ENCODE peak calls at places on chromosome 12, in five cellular contexts. One of them, this sample, is unnamed.

GRCh38 chr12:32906407-32907165 is 10.0 kb upstream of the PKP2 start:
- DNase-seq in activated gamma-delta T cell: no peak
- DNase-seq in HTR-8/SVneo: no peak
- DNase-seq in amniotic epithelial cell: no peak
- DNase-seq in choroid plexus epithelial cell: no peak
- DNase-seq in this sample: no peak

GRCh38 chr12:112995008-112995407 is 16.7 kb downstream of the OAS2 start:
- DNase-seq in activated gamma-delta T cell: no peak
- DNase-seq in HTR-8/SVneo: no peak
- DNase-seq in amniotic epithelial cell: no peak
- DNase-seq in choroid plexus epithelial cell: no peak
- DNase-seq in this sample: no peak

GRCh38 chr12:72673853-72674252 is 401.7 kb downstream of the TRHDE start:
- DNase-seq in activated gamma-delta T cell: no peak
- DNase-seq in HTR-8/SVneo: no peak
- DNase-seq in amniotic epithelial cell: no peak
- DNase-seq in choroid plexus epithelial cell: no peak
- DNase-seq in this sample: no peak

GRCh38 chr12:14849664-14850063 is 6.3 kb upstream of the ART4 start:
- DNase-seq in activated gamma-delta T cell: no peak
- DNase-seq in HTR-8/SVneo: no peak
- DNase-seq in amniotic epithelial cell: no peak
- DNase-seq in choroid plexus epithelial cell: peak; percentile 52
- DNase-seq in this sample: no peak

GRCh38 chr12:39490500-39491276 is 47.8 kb upstream of the KIF21A start:
- DNase-seq in activated gamma-delta T cell: no peak
- DNase-seq in HTR-8/SVneo: no peak
- DNase-seq in amniotic epithelial cell: peak; percentile 81
- DNase-seq in choroid plexus epithelial cell: peak; percentile 56
- DNase-seq in this sample: no peak

GRCh38 chr12:55824726-55825125 is 4.7 kb downstream of the DNAJC14 start:
- DNase-seq in activated gamma-delta T cell: no peak
- DNase-seq in HTR-8/SVneo: no peak
- DNase-seq in amniotic epithelial cell: no peak
- DNase-seq in choroid plexus epithelial cell: no peak
- DNase-seq in this sample: peak; percentile 13

GRCh38 chr12:54370218-54370730 is 6.0 kb upstream of the GPR84 start:
- DNase-seq in activated gamma-delta T cell: no peak
- DNase-seq in HTR-8/SVneo: peak; percentile 82
- DNase-seq in amniotic epithelial cell: peak; percentile 65
- DNase-seq in choroid plexus epithelial cell: peak; percentile 79
- DNase-seq in this sample: peak; percentile 91

GRCh38 chr12:55929306-55929791 is 1.6 kb upstream of the DGKA start:
- DNase-seq in activated gamma-delta T cell: peak; percentile 51
- DNase-seq in HTR-8/SVneo: no peak
- DNase-seq in amniotic epithelial cell: no peak
- DNase-seq in choroid plexus epithelial cell: no peak
- DNase-seq in this sample: no peak

GRCh38 chr12:24899503-24900098 is 49.3 kb downstream of the BCAT1 start:
- DNase-seq in activated gamma-delta T cell: no peak
- DNase-seq in HTR-8/SVneo: no peak
- DNase-seq in amniotic epithelial cell: no peak
- DNase-seq in choroid plexus epithelial cell: no peak
- DNase-seq in this sample: no peak

GRCh38 chr12:53097207-53097563 is 282 bp upstream of the IGFBP6 start:
- DNase-seq in activated gamma-delta T cell: no peak
- DNase-seq in HTR-8/SVneo: peak; percentile 45
- DNase-seq in amniotic epithelial cell: no peak
- DNase-seq in choroid plexus epithelial cell: peak; percentile 10
- DNase-seq in this sample: no peak

GRCh38 chr12:75766263-75767160 is 255.1 kb upstream of the KRR1 start:
- DNase-seq in activated gamma-delta T cell: no peak
- DNase-seq in HTR-8/SVneo: peak; percentile 26
- DNase-seq in amniotic epithelial cell: peak; percentile 67
- DNase-seq in choroid plexus epithelial cell: peak; percentile 55
- DNase-seq in this sample: no peak

GRCh38 chr12:89680409-89680808 is 28.2 kb downstream of the ATP2B1 start:
- DNase-seq in activated gamma-delta T cell: no peak
- DNase-seq in HTR-8/SVneo: no peak
- DNase-seq in amniotic epithelial cell: no peak
- DNase-seq in choroid plexus epithelial cell: no peak
- DNase-seq in this sample: no peak

GRCh38 chr12:42617622-42618021 is 28.1 kb upstream of the PRICKLE1 start:
- DNase-seq in activated gamma-delta T cell: no peak
- DNase-seq in HTR-8/SVneo: no peak
- DNase-seq in amniotic epithelial cell: peak; percentile 30
- DNase-seq in choroid plexus epithelial cell: peak; percentile 34
- DNase-seq in this sample: no peak

GRCh38 chr12:21751517-21751916 is 23.0 kb downstream of the KCNJ8 start:
- DNase-seq in activated gamma-delta T cell: no peak
- DNase-seq in HTR-8/SVneo: no peak
- DNase-seq in amniotic epithelial cell: peak; percentile 64
- DNase-seq in choroid plexus epithelial cell: peak; percentile 89
- DNase-seq in this sample: no peak

GRCh38 chr12:106924458-106924857 is 31.2 kb upstream of the TMEM263 start:
- DNase-seq in activated gamma-delta T cell: no peak
- DNase-seq in HTR-8/SVneo: no peak
- DNase-seq in amniotic epithelial cell: peak; percentile 14
- DNase-seq in choroid plexus epithelial cell: no peak
- DNase-seq in this sample: no peak

GRCh38 chr12:113439606-113440030 is 17.4 kb downstream of the SDSL start:
- DNase-seq in activated gamma-delta T cell: no peak
- DNase-seq in HTR-8/SVneo: peak; percentile 43
- DNase-seq in amniotic epithelial cell: peak; percentile 24
- DNase-seq in choroid plexus epithelial cell: peak; percentile 56
- DNase-seq in this sample: no peak

GRCh38 chr12:9115731-9116689 is at the start of gene A2M:
- DNase-seq in activated gamma-delta T cell: no peak
- DNase-seq in HTR-8/SVneo: no peak
- DNase-seq in amniotic epithelial cell: no peak
- DNase-seq in choroid plexus epithelial cell: peak; percentile 45
- DNase-seq in this sample: no peak

GRCh38 chr12:108667349-108667748 is 33.7 kb upstream of the SELPLG start:
- DNase-seq in activated gamma-delta T cell: no peak
- DNase-seq in HTR-8/SVneo: no peak
- DNase-seq in amniotic epithelial cell: no peak
- DNase-seq in choroid plexus epithelial cell: no peak
- DNase-seq in this sample: no peak

GRCh38 chr12:112524676-112525425 is 106.1 kb downstream of the PTPN11 start:
- DNase-seq in activated gamma-delta T cell: no peak
- DNase-seq in HTR-8/SVneo: peak; percentile 40
- DNase-seq in amniotic epithelial cell: peak; percentile 44
- DNase-seq in choroid plexus epithelial cell: peak; percentile 74
- DNase-seq in this sample: no peak

GRCh38 chr12:117279606-117280005 is 81.8 kb downstream of the NOS1 start:
- DNase-seq in activated gamma-delta T cell: no peak
- DNase-seq in HTR-8/SVneo: no peak
- DNase-seq in amniotic epithelial cell: no peak
- DNase-seq in choroid plexus epithelial cell: no peak
- DNase-seq in this sample: no peak

GRCh38 chr12:12439636-12440035 is 82.8 kb downstream of the BORCS5 start:
- DNase-seq in activated gamma-delta T cell: no peak
- DNase-seq in HTR-8/SVneo: peak; percentile 10
- DNase-seq in amniotic epithelial cell: peak; percentile 98
- DNase-seq in choroid plexus epithelial cell: peak; percentile 93
- DNase-seq in this sample: no peak

GRCh38 chr12:55685671-55686070 is 22.0 kb downstream of the ITGA7 start:
- DNase-seq in activated gamma-delta T cell: no peak
- DNase-seq in HTR-8/SVneo: no peak
- DNase-seq in amniotic epithelial cell: no peak
- DNase-seq in choroid plexus epithelial cell: no peak
- DNase-seq in this sample: no peak

GRCh38 chr12:31306871-31307270 is 19.1 kb downstream of the SINHCAF start:
- DNase-seq in activated gamma-delta T cell: no peak
- DNase-seq in HTR-8/SVneo: no peak
- DNase-seq in amniotic epithelial cell: peak; percentile 82
- DNase-seq in choroid plexus epithelial cell: no peak
- DNase-seq in this sample: no peak

GRCh38 chr12:16526693-16527092 is 79.3 kb downstream of the LMO3 start:
- DNase-seq in activated gamma-delta T cell: no peak
- DNase-seq in HTR-8/SVneo: no peak
- DNase-seq in amniotic epithelial cell: peak; percentile 83
- DNase-seq in choroid plexus epithelial cell: peak; percentile 72
- DNase-seq in this sample: no peak

GRCh38 chr12:57451233-57451778 is 3.8 kb upstream of the INHBE start:
- DNase-seq in activated gamma-delta T cell: no peak
- DNase-seq in HTR-8/SVneo: no peak
- DNase-seq in amniotic epithelial cell: peak; percentile 23
- DNase-seq in choroid plexus epithelial cell: no peak
- DNase-seq in this sample: no peak

GRCh38 chr12:71456316-71456715 is 16.7 kb downstream of the LGR5 start:
- DNase-seq in activated gamma-delta T cell: no peak
- DNase-seq in HTR-8/SVneo: no peak
- DNase-seq in amniotic epithelial cell: no peak
- DNase-seq in choroid plexus epithelial cell: no peak
- DNase-seq in this sample: no peak

GRCh38 chr12:58463050-58463449 is 457.3 kb downstream of the LRIG3 start:
- DNase-seq in activated gamma-delta T cell: no peak
- DNase-seq in HTR-8/SVneo: no peak
- DNase-seq in amniotic epithelial cell: no peak
- DNase-seq in choroid plexus epithelial cell: no peak
- DNase-seq in this sample: no peak

GRCh38 chr12:67477682-67478265 is 170.8 kb upstream of the DYRK2 start:
- DNase-seq in activated gamma-delta T cell: no peak
- DNase-seq in HTR-8/SVneo: no peak
- DNase-seq in amniotic epithelial cell: no peak
- DNase-seq in choroid plexus epithelial cell: no peak
- DNase-seq in this sample: no peak

GRCh38 chr12:112305951-112306350 is 76.3 kb downstream of the HECTD4 start:
- DNase-seq in activated gamma-delta T cell: no peak
- DNase-seq in HTR-8/SVneo: no peak
- DNase-seq in amniotic epithelial cell: no peak
- DNase-seq in choroid plexus epithelial cell: no peak
- DNase-seq in this sample: no peak

GRCh38 chr12:100372846-100373245 is 16.0 kb downstream of the SLC17A8 start:
- DNase-seq in activated gamma-delta T cell: no peak
- DNase-seq in HTR-8/SVneo: no peak
- DNase-seq in amniotic epithelial cell: no peak
- DNase-seq in choroid plexus epithelial cell: no peak
- DNase-seq in this sample: no peak

GRCh38 chr12:91367234-91367849 is 184.7 kb upstream of the DCN start:
- DNase-seq in activated gamma-delta T cell: no peak
- DNase-seq in HTR-8/SVneo: peak; percentile 15
- DNase-seq in amniotic epithelial cell: peak; percentile 24
- DNase-seq in choroid plexus epithelial cell: peak; percentile 49
- DNase-seq in this sample: no peak

GRCh38 chr12:106774808-106775524 is 484 bp downstream of the RIC8B start:
- DNase-seq in activated gamma-delta T cell: no peak
- DNase-seq in HTR-8/SVneo: no peak
- DNase-seq in amniotic epithelial cell: no peak
- DNase-seq in choroid plexus epithelial cell: no peak
- DNase-seq in this sample: no peak

GRCh38 chr12:45326358-45326971 is 110.6 kb downstream of the ANO6 start:
- DNase-seq in activated gamma-delta T cell: no peak
- DNase-seq in HTR-8/SVneo: no peak
- DNase-seq in amniotic epithelial cell: no peak
- DNase-seq in choroid plexus epithelial cell: no peak
- DNase-seq in this sample: no peak

GRCh38 chr12:113197518-113198077 is 12.1 kb downstream of the RITA1 start:
- DNase-seq in activated gamma-delta T cell: no peak
- DNase-seq in HTR-8/SVneo: no peak
- DNase-seq in amniotic epithelial cell: no peak
- DNase-seq in choroid plexus epithelial cell: no peak
- DNase-seq in this sample: no peak

GRCh38 chr12:91226951-91227350 is 44.3 kb upstream of the DCN start:
- DNase-seq in activated gamma-delta T cell: no peak
- DNase-seq in HTR-8/SVneo: no peak
- DNase-seq in amniotic epithelial cell: no peak
- DNase-seq in choroid plexus epithelial cell: no peak
- DNase-seq in this sample: no peak

GRCh38 chr12:65501093-65501621 is 222.7 kb downstream of the MSRB3 start:
- DNase-seq in activated gamma-delta T cell: no peak
- DNase-seq in HTR-8/SVneo: no peak
- DNase-seq in amniotic epithelial cell: no peak
- DNase-seq in choroid plexus epithelial cell: no peak
- DNase-seq in this sample: no peak

GRCh38 chr12:88111074-88111652 is 30.7 kb downstream of the CEP290 start:
- DNase-seq in activated gamma-delta T cell: no peak
- DNase-seq in HTR-8/SVneo: peak; percentile 40
- DNase-seq in amniotic epithelial cell: peak; percentile 58
- DNase-seq in choroid plexus epithelial cell: peak; percentile 80
- DNase-seq in this sample: no peak

GRCh38 chr12:6288235-6288634 is 22.2 kb upstream of the PLEKHG6 start:
- DNase-seq in activated gamma-delta T cell: no peak
- DNase-seq in HTR-8/SVneo: no peak
- DNase-seq in amniotic epithelial cell: peak; percentile 36
- DNase-seq in choroid plexus epithelial cell: peak; percentile 74
- DNase-seq in this sample: no peak

This sample was measured in suprapubic skin.